ENCODE peak calls at places on chromosome 1, in four cellular contexts. R is PC-3, D is MM.1S, T is GM23338. C is an unnamed sample.
A peak's percentile ranks its signal among the peaks of the same experiment; 100 is the strongest.

GRCh38 chr1:201930137-201930536 is 16.2 kb downstream of the LMOD1 start:
- DNase-seq in R (no peak), D (no peak), T (no peak), C (no peak)

GRCh38 chr1:158506369-158506987 is 34.5 kb downstream of the OR10R2 start:
- DNase-seq in R (peak; percentile 32), D (peak; percentile 61), T (peak; percentile 86), C (peak; percentile 56)

GRCh38 chr1:221724931-221725605 is 16.8 kb downstream of the DUSP10 start:
- DNase-seq in R (peak; percentile 50), D (no peak), T (no peak), C (no peak)

GRCh38 chr1:5349526-5349925 is 642.7 kb downstream of the NPHP4 start:
- DNase-seq in R (no peak), D (no peak), T (no peak), C (no peak)

GRCh38 chr1:172449012-172449584 is 5.2 kb upstream of the PIGC start:
- DNase-seq in R (peak; percentile 100), D (no peak), T (no peak), C (no peak)

GRCh38 chr1:58762806-58763205 is 21.0 kb downstream of the JUN start:
- DNase-seq in R (peak; percentile 28), D (no peak), T (no peak), C (no peak)

GRCh38 chr1:111516008-111516535 is 12.6 kb upstream of the ADORA3 start:
- DNase-seq in R (no peak), D (no peak), T (peak; percentile 93), C (peak; percentile 55)

GRCh38 chr1:10057744-10058294 is 25.1 kb downstream of the UBE4B start:
- DNase-seq in R (no peak), D (no peak), T (no peak), C (no peak)

GRCh38 chr1:2831596-2832212 is 30.2 kb upstream of the TTC34 start:
- DNase-seq in R (no peak), D (no peak), T (no peak), C (no peak)

GRCh38 chr1:185864331-185864730 is 130.1 kb downstream of the HMCN1 start:
- DNase-seq in R (no peak), D (no peak), T (no peak), C (no peak)

GRCh38 chr1:119045091-119045746 is 57.1 kb upstream of the TBX15 start:
- DNase-seq in R (no peak), D (no peak), T (no peak), C (no peak)

GRCh38 chr1:20483833-20484525 is 2.0 kb downstream of the CAMK2N1 start:
- DNase-seq in R (peak; percentile 28), D (no peak), T (peak; percentile 69), C (no peak)

GRCh38 chr1:38991638-38992449 is 768 bp downstream of the AKIRIN1 start:
- DNase-seq in R (peak; percentile 45), D (no peak), T (peak; percentile 64), C (peak; percentile 12)

GRCh38 chr1:226643167-226643566 is 94.6 kb downstream of the STUM start:
- DNase-seq in R (peak; percentile 88), D (no peak), T (no peak), C (peak; percentile 46)

GRCh38 chr1:78688701-78689100 is 39.1 kb downstream of the IFI44 start:
- DNase-seq in R (peak; percentile 66), D (no peak), T (peak; percentile 20), C (no peak)

GRCh38 chr1:160353223-160353622 is 10.0 kb downstream of the NCSTN start:
- DNase-seq in R (no peak), D (no peak), T (no peak), C (no peak)

GRCh38 chr1:229685149-229685548 is 59.1 kb downstream of the URB2 start:
- DNase-seq in R (no peak), D (no peak), T (no peak), C (no peak)

GRCh38 chr1:170225735-170226524 is 80.2 kb downstream of the NTMT2 start:
- DNase-seq in R (peak; percentile 4), D (no peak), T (no peak), C (no peak)

GRCh38 chr1:245207056-245207638 is 52.4 kb downstream of the KIF26B start:
- DNase-seq in R (no peak), D (no peak), T (no peak), C (no peak)

GRCh38 chr1:17397910-17398700 is 26.1 kb downstream of the PADI6 start:
- DNase-seq in R (no peak), D (no peak), T (no peak), C (no peak)

GRCh38 chr1:223665592-223666312 is at the start of gene CAPN8:
- DNase-seq in R (peak; percentile 96), D (no peak), T (no peak), C (no peak)

GRCh38 chr1:88514544-88514943 is 169.5 kb upstream of the PKN2 start:
- DNase-seq in R (no peak), D (no peak), T (no peak), C (no peak)

GRCh38 chr1:31703431-31704260 is at the start of gene COL16A1:
- DNase-seq in R (no peak), D (no peak), T (peak; percentile 81), C (no peak)

DNA sequence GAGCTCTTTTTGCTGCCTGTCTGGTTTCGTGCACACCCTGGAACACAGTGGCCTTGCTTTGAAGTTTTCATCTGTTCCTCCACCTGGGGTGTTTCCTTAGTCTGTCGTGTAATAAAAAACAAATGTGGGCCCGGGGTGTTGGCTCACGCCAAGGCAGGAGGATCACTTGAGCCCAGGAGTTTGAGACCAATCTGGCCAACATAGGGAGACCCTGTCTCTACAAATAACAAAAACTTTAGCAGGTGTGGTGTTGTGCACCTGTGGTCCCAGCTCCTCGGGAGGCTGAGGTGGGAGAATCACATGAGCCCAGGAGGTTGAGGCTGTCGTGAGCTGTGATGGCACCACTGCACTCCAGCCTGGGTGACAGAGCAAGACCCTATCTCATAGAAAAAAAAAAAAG is 4.5 kb downstream of the NCMAP start:
- DNase-seq in R (no peak), D (no peak), T (no peak), C (no peak)
- H3K4me1 ChIP-seq in R (peaks cover 39% of the 10 kb centered on the region), D (peaks cover 26% of the 10 kb centered on the region), T (peaks cover 3% of the 10 kb centered on the region), C (peaks cover 56% of the 10 kb centered on the region)

DNA sequence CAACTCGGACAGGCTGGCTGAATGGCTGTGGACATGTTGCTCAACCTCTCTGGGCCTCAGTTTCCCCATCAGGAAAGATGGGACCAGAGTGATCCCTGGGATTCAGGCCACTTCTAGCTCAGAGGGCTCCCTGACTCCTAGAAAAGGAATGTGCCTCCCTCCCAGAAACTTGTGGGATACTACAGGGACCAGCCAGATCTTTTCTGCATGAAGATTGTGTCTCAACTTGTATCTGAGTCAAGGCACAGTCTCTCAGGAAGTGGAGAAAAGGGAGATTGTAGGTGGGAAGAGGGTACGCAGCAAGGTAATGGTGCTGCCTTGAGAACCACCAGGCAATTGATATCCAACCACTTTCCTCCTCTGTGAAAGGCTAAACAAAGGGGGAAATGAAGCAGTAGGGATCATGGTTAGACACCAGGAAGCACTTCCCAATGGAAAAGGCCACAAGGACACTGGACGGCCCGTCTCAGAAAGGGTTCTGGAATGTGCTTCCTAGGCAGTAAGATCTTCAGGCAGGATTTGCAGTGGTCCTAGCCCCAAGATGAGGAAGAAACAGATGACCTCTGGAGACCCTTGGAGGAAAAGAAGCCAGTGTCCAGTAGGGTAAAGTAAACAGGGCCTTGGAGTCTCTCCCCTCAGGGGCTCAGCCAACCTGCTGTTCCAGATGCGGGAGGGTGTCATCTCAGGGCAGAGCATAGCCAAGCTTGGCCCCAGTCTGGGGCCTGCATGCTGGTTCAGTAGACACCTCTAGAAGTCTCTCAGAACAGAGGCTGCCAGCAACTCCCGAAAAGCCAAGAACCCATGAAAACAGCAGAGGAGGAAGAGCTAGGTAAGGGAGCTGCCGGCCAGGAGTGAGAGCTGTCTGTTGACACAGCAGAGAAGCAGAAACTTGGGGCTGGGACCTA is 16.8 kb downstream of the IFFO2 start:
- DNase-seq in R (no peak), D (no peak), T (no peak), C (no peak)
- TF ChIP-seq EZH2phosphoT487 in R (no peak), D (no peak), T (no peak), C (no peak)

GRCh38 chr1:23110391-23110790 is 58.3 kb downstream of the LUZP1 start:
- DNase-seq in R (no peak), D (no peak), T (no peak), C (no peak)
- H3K4me1 ChIP-seq in R (peaks cover 13% of the 10 kb centered on the region), D (no peaks in the 10 kb centered on the region), T (peaks cover 8% of the 10 kb centered on the region), C (peaks cover 17% of the 10 kb centered on the region)

GRCh38 chr1:204992940-204993339 is 50.1 kb upstream of the CNTN2 start:
- DNase-seq in R (no peak), D (no peak), T (no peak), C (no peak)
- TF ChIP-seq EZH2phosphoT487 in R (no peak), D (no peak), T (no peak), C (no peak)

DNA sequence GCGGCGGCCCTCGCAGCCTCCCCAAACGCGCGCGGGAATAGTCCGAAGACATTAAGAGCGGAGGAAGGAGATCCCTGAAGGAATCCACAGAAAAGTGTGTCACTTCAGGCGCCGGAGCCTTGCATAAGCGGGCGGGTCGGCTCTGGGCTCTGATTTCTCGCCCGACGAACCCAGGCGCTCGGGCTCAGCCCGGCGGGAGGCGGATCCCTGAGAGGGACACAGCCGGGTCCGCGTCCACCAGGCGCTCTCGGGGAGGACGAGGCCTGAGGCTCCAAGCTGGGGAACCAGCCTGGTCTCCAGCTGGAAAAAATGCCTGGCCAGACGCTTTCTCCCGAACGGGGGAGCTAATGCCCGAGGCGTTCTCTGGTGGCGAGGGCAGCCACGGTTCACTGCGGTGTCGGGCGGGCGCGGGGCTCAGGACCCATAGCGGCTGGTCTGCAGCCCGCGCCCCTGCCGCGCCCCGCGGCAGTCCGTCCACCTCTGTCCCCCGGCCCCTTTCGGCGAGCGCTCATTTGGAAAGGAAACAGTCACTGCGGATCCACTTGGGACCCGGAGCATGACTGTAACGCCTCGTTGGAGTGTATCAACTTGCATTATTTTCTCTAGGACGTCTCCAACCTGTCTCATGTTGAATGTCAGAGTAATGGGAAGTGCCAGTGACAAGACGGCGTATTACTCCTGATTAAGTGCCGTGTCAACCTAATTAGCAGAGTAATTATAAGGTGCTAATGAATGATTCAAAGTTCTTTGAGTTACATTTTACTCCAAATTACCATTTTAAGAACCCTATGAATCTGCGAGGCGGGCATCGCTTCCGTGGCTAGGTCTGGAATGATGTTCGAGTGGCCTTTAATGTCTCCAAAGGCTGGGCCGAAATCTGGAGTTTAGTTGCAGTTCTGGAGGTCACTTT is 1.6 kb upstream of the BARHL2 start:
- DNase-seq in R (no peak), D (no peak), T (peak; percentile 62), C (no peak)
- H3K4me1 ChIP-seq in R (no peaks in the 10 kb centered on the region), D (no peaks in the 10 kb centered on the region), T (peaks cover 55% of the 10 kb centered on the region), C (no peaks in the 10 kb centered on the region)

C was measured in OCI-LY7.